ENCODE peak calls at places on chromosomes 3 and 15, in eight cellular contexts. One of them, this sample, is unnamed.

GRCh38 chr15:96593735-96594134 is 263.2 kb downstream of the NR2F2 start:
- DNase-seq in NCI-H2107: no peak
- DNase-seq in stimulated activated naive CD8-positive, alpha-beta T cell treated with anti-CD3 and anti-CD28 coated beads, Interleukin-15, Interleukin-2, amounts not matched to agents 100 U/mL and 50 U/mL, for 24 hours: no peak
- DNase-seq in PC-9: no peak
- DNase-seq in activated naive CD4-positive, alpha-beta T cell treated with anti-CD3 and anti-CD28 coated beads, Interleukin-2, amount 50 U/mL, for 72 hours: no peak
- DNase-seq in posterior cingulate gyrus: no peak
- DNase-seq in GM04503: no peak
- DNase-seq in T-cell: no peak
- DNase-seq in this sample: no peak

GRCh38 chr3:107956991-107957467 is 133.8 kb downstream of the CD47 start:
- DNase-seq in NCI-H2107: no peak
- DNase-seq in stimulated activated naive CD8-positive, alpha-beta T cell treated with anti-CD3 and anti-CD28 coated beads, Interleukin-15, Interleukin-2, amounts not matched to agents 100 U/mL and 50 U/mL, for 24 hours: no peak
- DNase-seq in PC-9: no peak
- DNase-seq in activated naive CD4-positive, alpha-beta T cell treated with anti-CD3 and anti-CD28 coated beads, Interleukin-2, amount 50 U/mL, for 72 hours: no peak
- DNase-seq in posterior cingulate gyrus: peak; percentile 56
- DNase-seq in GM04503: peak; percentile 92
- DNase-seq in T-cell: no peak
- DNase-seq in this sample: no peak

GRCh38 chr15:25169318-25169717 is 214.5 kb downstream of the SNRPN start:
- DNase-seq in NCI-H2107: no peak
- DNase-seq in stimulated activated naive CD8-positive, alpha-beta T cell treated with anti-CD3 and anti-CD28 coated beads, Interleukin-15, Interleukin-2, amounts not matched to agents 100 U/mL and 50 U/mL, for 24 hours: no peak
- DNase-seq in PC-9: no peak
- DNase-seq in activated naive CD4-positive, alpha-beta T cell treated with anti-CD3 and anti-CD28 coated beads, Interleukin-2, amount 50 U/mL, for 72 hours: peak; percentile 25
- DNase-seq in posterior cingulate gyrus: peak; percentile 7
- DNase-seq in GM04503: no peak
- DNase-seq in T-cell: no peak
- DNase-seq in this sample: peak; percentile 9

GRCh38 chr3:159130108-159130507 is 328.3 kb downstream of the MFSD1 start:
- DNase-seq in NCI-H2107: no peak
- DNase-seq in stimulated activated naive CD8-positive, alpha-beta T cell treated with anti-CD3 and anti-CD28 coated beads, Interleukin-15, Interleukin-2, amounts not matched to agents 100 U/mL and 50 U/mL, for 24 hours: peak; percentile 3
- DNase-seq in PC-9: no peak
- DNase-seq in activated naive CD4-positive, alpha-beta T cell treated with anti-CD3 and anti-CD28 coated beads, Interleukin-2, amount 50 U/mL, for 72 hours: no peak
- DNase-seq in posterior cingulate gyrus: no peak
- DNase-seq in GM04503: no peak
- DNase-seq in T-cell: no peak
- DNase-seq in this sample: peak; percentile 56

GRCh38 chr3:107432646-107433045 is 55.4 kb downstream of the CCDC54 start:
- DNase-seq in NCI-H2107: no peak
- DNase-seq in stimulated activated naive CD8-positive, alpha-beta T cell treated with anti-CD3 and anti-CD28 coated beads, Interleukin-15, Interleukin-2, amounts not matched to agents 100 U/mL and 50 U/mL, for 24 hours: no peak
- DNase-seq in PC-9: no peak
- DNase-seq in activated naive CD4-positive, alpha-beta T cell treated with anti-CD3 and anti-CD28 coated beads, Interleukin-2, amount 50 U/mL, for 72 hours: no peak
- DNase-seq in posterior cingulate gyrus: no peak
- DNase-seq in GM04503: no peak
- DNase-seq in T-cell: no peak
- DNase-seq in this sample: no peak

GRCh38 chr3:104269771-104270170 is 1096.9 kb upstream of the ALCAM start:
- DNase-seq in NCI-H2107: no peak
- DNase-seq in stimulated activated naive CD8-positive, alpha-beta T cell treated with anti-CD3 and anti-CD28 coated beads, Interleukin-15, Interleukin-2, amounts not matched to agents 100 U/mL and 50 U/mL, for 24 hours: no peak
- DNase-seq in PC-9: no peak
- DNase-seq in activated naive CD4-positive, alpha-beta T cell treated with anti-CD3 and anti-CD28 coated beads, Interleukin-2, amount 50 U/mL, for 72 hours: no peak
- DNase-seq in posterior cingulate gyrus: no peak
- DNase-seq in GM04503: no peak
- DNase-seq in T-cell: no peak
- DNase-seq in this sample: no peak

GRCh38 chr3:188455748-188456147 is 301.8 kb downstream of the LPP start:
- DNase-seq in NCI-H2107: no peak
- DNase-seq in stimulated activated naive CD8-positive, alpha-beta T cell treated with anti-CD3 and anti-CD28 coated beads, Interleukin-15, Interleukin-2, amounts not matched to agents 100 U/mL and 50 U/mL, for 24 hours: no peak
- DNase-seq in PC-9: no peak
- DNase-seq in activated naive CD4-positive, alpha-beta T cell treated with anti-CD3 and anti-CD28 coated beads, Interleukin-2, amount 50 U/mL, for 72 hours: no peak
- DNase-seq in posterior cingulate gyrus: no peak
- DNase-seq in GM04503: no peak
- DNase-seq in T-cell: no peak
- DNase-seq in this sample: no peak

GRCh38 chr15:69031013-69032001 is 16.8 kb downstream of the NOX5 start:
- DNase-seq in NCI-H2107: no peak
- DNase-seq in stimulated activated naive CD8-positive, alpha-beta T cell treated with anti-CD3 and anti-CD28 coated beads, Interleukin-15, Interleukin-2, amounts not matched to agents 100 U/mL and 50 U/mL, for 24 hours: peak; percentile 47
- DNase-seq in PC-9: peak; percentile 68
- DNase-seq in activated naive CD4-positive, alpha-beta T cell treated with anti-CD3 and anti-CD28 coated beads, Interleukin-2, amount 50 U/mL, for 72 hours: no peak
- DNase-seq in posterior cingulate gyrus: no peak
- DNase-seq in GM04503: no peak
- DNase-seq in T-cell: peak; percentile 16
- DNase-seq in this sample: peak; percentile 81

GRCh38 chr3:64082411-64082810 is 59.1 kb upstream of the PSMD6 start:
- DNase-seq in NCI-H2107: no peak
- DNase-seq in stimulated activated naive CD8-positive, alpha-beta T cell treated with anti-CD3 and anti-CD28 coated beads, Interleukin-15, Interleukin-2, amounts not matched to agents 100 U/mL and 50 U/mL, for 24 hours: no peak
- DNase-seq in PC-9: no peak
- DNase-seq in activated naive CD4-positive, alpha-beta T cell treated with anti-CD3 and anti-CD28 coated beads, Interleukin-2, amount 50 U/mL, for 72 hours: no peak
- DNase-seq in posterior cingulate gyrus: no peak
- DNase-seq in GM04503: no peak
- DNase-seq in T-cell: no peak
- DNase-seq in this sample: no peak

GRCh38 chr15:52445553-52445952 is 83.1 kb downstream of the MYO5A start:
- DNase-seq in NCI-H2107: no peak
- DNase-seq in stimulated activated naive CD8-positive, alpha-beta T cell treated with anti-CD3 and anti-CD28 coated beads, Interleukin-15, Interleukin-2, amounts not matched to agents 100 U/mL and 50 U/mL, for 24 hours: no peak
- DNase-seq in PC-9: no peak
- DNase-seq in activated naive CD4-positive, alpha-beta T cell treated with anti-CD3 and anti-CD28 coated beads, Interleukin-2, amount 50 U/mL, for 72 hours: no peak
- DNase-seq in posterior cingulate gyrus: no peak
- DNase-seq in GM04503: no peak
- DNase-seq in T-cell: no peak
- DNase-seq in this sample: no peak

GRCh38 chr3:57298041-57298440 is 5.6 kb upstream of the ASB14 start:
- DNase-seq in NCI-H2107: no peak
- DNase-seq in stimulated activated naive CD8-positive, alpha-beta T cell treated with anti-CD3 and anti-CD28 coated beads, Interleukin-15, Interleukin-2, amounts not matched to agents 100 U/mL and 50 U/mL, for 24 hours: no peak
- DNase-seq in PC-9: peak; percentile 57
- DNase-seq in activated naive CD4-positive, alpha-beta T cell treated with anti-CD3 and anti-CD28 coated beads, Interleukin-2, amount 50 U/mL, for 72 hours: no peak
- DNase-seq in posterior cingulate gyrus: no peak
- DNase-seq in GM04503: no peak
- DNase-seq in T-cell: no peak
- DNase-seq in this sample: no peak

GRCh38 chr15:27601239-27601942 is 497.7 kb downstream of the OCA2 start:
- DNase-seq in NCI-H2107: no peak
- DNase-seq in stimulated activated naive CD8-positive, alpha-beta T cell treated with anti-CD3 and anti-CD28 coated beads, Interleukin-15, Interleukin-2, amounts not matched to agents 100 U/mL and 50 U/mL, for 24 hours: no peak
- DNase-seq in PC-9: no peak
- DNase-seq in activated naive CD4-positive, alpha-beta T cell treated with anti-CD3 and anti-CD28 coated beads, Interleukin-2, amount 50 U/mL, for 72 hours: no peak
- DNase-seq in posterior cingulate gyrus: peak; percentile 17
- DNase-seq in GM04503: no peak
- DNase-seq in T-cell: no peak
- DNase-seq in this sample: no peak

This sample was measured in WTC11.